ENCODE peak calls at places on chromosomes 7 and 10, in five cellular contexts. J is coronary artery, D is fibroblast of pulmonary artery, O is ovary, N is Peyer's patch. V is an unnamed sample.

GRCh38 chr10:122054046-122055025 is 65.4 kb downstream of the TACC2 start:
- DNase-seq in O (peak), N (no peak), J (no peak), D (peak), V (peak)

GRCh38 chr7:159138508-159138907 is 6.2 kb downstream of the VIPR2 start:
- DNase-seq in N (no peak), O (no peak), D (no peak), J (no peak), V (no peak)

GRCh38 chr7:105224884-105225651 is 163.7 kb downstream of the SRPK2 start:
- DNase-seq in N (no peak), D (peak), J (no peak), O (no peak), V (peak)

GRCh38 chr10:133328358-133329343 is 8.0 kb downstream of the CALY start:
- DNase-seq in O (no peak), D (no peak), J (no peak), N (no peak), V (no peak)

GRCh38 chr7:81873559-81873958 is 103.7 kb upstream of the HGF start:
- DNase-seq in J (no peak), N (no peak), O (no peak), D (peak), V (peak)

GRCh38 chr10:12972146-12972545 is 29.4 kb downstream of the CCDC3 start:
- DNase-seq in D (no peak), N (no peak), J (peak), O (no peak), V (no peak)

GRCh38 chr7:140541513-140542192 is 62.3 kb upstream of the MKRN1 start:
- DNase-seq in O (peak), D (peak), N (no peak), J (no peak), V (peak)

GRCh38 chr10:80199828-80200227 is 5.5 kb downstream of the ANXA11 start:
- DNase-seq in N (no peak), O (no peak), D (peak), J (peak), V (peak)

GRCh38 chr10:131996508-131997365 is 15.0 kb upstream of the BNIP3 start:
- DNase-seq in J (no peak), O (peak), N (no peak), D (no peak), V (no peak)

GRCh38 chr7:24877790-24878311 is 102.1 kb downstream of the OSBPL3 start:
- DNase-seq in D (no peak), J (no peak), N (peak), O (no peak), V (peak)

GRCh38 chr10:74983383-74983782 is 128.1 kb upstream of the SAMD8 start:
- DNase-seq in N (no peak), J (no peak), D (peak), O (no peak), V (no peak)

GRCh38 chr7:39526676-39527075 is 39.5 kb upstream of the YAE1 start:
- DNase-seq in J (no peak), O (no peak), N (no peak), D (no peak), V (no peak)

GRCh38 chr10:28768227-28768626 is 90.9 kb downstream of the BAMBI start:
- DNase-seq in N (no peak), J (no peak), D (no peak), O (no peak), V (no peak)

GRCh38 chr10:94102436-94102835 is 108.7 kb downstream of the PLCE1 start:
- DNase-seq in N (no peak), O (no peak), D (no peak), J (no peak), V (no peak)

GRCh38 chr10:95798307-95798850 is 42.4 kb downstream of the ENTPD1 start:
- DNase-seq in D (no peak), N (no peak), O (no peak), J (no peak), V (peak)

GRCh38 chr7:153423190-153423549 is 629.0 kb upstream of the DPP6 start:
- DNase-seq in O (no peak), J (no peak), N (no peak), D (no peak), V (no peak)

GRCh38 chr10:78849115-78849514 is 219.7 kb upstream of the ZMIZ1 start:
- DNase-seq in D (no peak), J (peak), O (no peak), N (no peak), V (no peak)

GRCh38 chr10:72691470-72692056 is 380 bp upstream of the MCU start:
- DNase-seq in O (no peak), J (no peak), N (no peak), D (no peak), V (no peak)

GRCh38 chr10:132575320-132576201 is 38.0 kb downstream of the INPP5A start:
- DNase-seq in O (no peak), N (peak), J (no peak), D (peak), V (peak)

GRCh38 chr10:99234067-99234738 is 1.4 kb downstream of the HPSE2 start:
- DNase-seq in N (peak), O (no peak), J (no peak), D (peak), V (peak)

GRCh38 chr7:156617215-156617614 is 23.4 kb upstream of the RNF32 start:
- DNase-seq in D (no peak), J (no peak), O (no peak), N (no peak), V (no peak)

GRCh38 chr7:156612930-156613329 is 27.6 kb upstream of the RNF32 start:
- DNase-seq in J (no peak), N (no peak), D (no peak), O (no peak), V (no peak)

GRCh38 chr7:156616269-156617202 is 24.0 kb upstream of the RNF32 start:
- DNase-seq in J (no peak), D (no peak), N (no peak), O (no peak), V (no peak)

GRCh38 chr7:156611393-156612010 is 29.1 kb upstream of the RNF32 start:
- DNase-seq in O (no peak), D (no peak), N (no peak), J (no peak), V (peak)

DNA sequence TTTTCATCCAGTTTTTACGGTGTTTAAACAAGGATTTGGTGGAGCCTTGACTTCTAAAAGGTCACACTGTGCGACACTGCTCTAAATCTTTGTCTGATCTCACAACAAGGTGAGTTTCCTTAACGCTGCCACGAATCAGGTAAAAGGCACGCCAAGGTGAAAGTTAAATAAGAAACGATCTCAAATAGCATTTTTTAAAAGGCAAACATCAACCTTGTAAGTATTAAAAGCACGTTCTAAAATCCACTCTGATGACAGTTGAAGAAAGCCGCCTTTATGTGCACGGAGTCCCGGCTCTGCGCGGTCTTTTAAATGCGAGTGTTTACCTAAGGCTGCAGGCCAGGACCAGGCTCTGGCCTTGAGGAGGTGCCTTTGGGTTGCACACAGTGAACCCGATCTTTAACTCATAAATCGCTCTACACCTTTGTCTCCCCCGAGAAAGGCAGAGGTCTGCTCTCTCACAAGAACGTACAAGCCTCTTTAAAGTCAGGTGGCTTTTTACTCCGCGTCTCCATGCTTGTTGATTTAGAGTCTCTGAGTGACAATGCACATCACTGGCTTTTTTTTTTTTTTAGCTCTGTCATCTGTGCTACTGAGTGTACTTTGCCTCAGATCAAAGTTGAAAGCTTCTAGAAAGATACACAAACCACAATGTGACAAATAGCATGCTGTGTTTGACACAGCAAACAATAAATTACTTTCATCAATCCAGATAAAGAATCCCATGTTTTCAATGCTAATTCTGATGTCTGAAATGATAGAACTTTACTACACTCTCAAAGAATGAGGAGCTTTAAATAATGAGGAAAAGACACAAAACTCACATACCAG is 25.9 kb upstream of the RNF32 start:
- DNase-seq in D (no peak), N (no peak), O (no peak), J (no peak), V (no peak)
- TF ChIP-seq CTCF in D (no peak), N (no peak), O (no peak), J (no peak), V (no peak)

DNA sequence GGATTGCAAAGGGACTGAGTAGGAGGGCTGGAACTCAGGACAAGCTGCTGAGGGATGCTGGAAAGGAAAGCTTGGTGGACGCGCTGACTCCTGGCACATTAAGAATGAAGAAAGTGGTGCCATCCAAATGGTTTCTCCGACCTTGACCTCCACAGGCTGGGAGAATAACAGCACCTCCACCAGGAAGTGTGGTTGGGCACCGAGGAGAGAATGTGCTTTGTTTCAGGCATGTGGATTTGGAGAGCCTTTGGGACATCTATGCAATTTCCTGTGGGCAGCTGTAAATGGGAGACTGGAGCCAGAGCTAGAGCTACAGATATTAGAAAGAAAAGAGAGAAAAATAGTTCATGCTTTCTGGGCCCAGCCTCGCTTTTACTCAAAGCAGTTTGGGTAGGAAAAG is 29.8 kb upstream of the HABP2 start:
- DNase-seq in D (no peak), J (no peak), O (no peak), N (no peak), V (peak)
- TF ChIP-seq CTCF in D (no peak), J (no peak), O (no peak), N (no peak), V (no peak)

GRCh38 chr7:234712-235553 is 42.6 kb downstream of the FAM20C start:
- DNase-seq in D (no peak), N (no peak), O (no peak), J (peak), V (peak)
- TF ChIP-seq CTCF in D (no peak), N (no peak), O (no peak), J (no peak), V (no peak)

GRCh38 chr7:98551541-98552273 is 65.4 kb upstream of the NPTX2 start:
- DNase-seq in N (no peak), J (no peak), D (no peak), O (no peak), V (no peak)
- TF ChIP-seq CTCF in N (no peak), J (no peak), D (no peak), O (no peak), V (no peak)

DNA sequence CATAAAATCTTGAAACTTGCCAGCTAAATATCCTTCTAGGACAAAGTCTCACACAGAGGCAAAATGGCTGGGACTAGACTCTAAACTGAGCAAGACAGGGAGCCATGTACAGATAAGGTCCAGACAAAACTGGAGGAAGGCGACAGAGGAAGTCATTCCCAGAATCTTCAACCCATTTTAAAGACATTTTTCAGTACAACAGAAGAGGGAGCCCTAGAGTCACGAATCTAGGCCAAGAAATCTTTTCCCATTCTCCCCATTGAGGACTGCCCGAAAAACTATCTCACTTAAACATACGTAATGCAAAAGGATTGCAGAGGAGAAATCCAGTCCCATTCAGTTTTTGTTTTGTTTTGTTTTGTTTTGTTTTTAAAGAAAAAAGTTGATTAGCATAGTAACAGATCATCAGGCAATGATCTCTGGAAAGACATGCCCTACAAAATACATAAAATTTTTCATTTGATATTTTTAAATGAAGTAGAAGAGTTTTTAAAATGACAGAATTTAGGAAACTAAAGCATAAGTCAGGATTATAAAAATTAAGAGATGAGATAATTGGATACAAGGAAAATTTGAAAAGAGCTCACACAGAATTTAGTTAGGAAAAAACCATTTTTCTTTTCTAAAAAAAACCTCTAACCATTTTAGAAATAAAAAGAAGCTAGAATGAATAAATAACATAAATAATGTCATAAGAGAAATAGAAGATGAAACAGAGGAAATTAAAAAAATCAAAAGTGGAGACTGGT is 16.9 kb upstream of the PRF1 start:
- DNase-seq in O (no peak), J (no peak), D (peak), N (no peak), V (peak)
- TF ChIP-seq CTCF in O (no peak), J (no peak), D (peak), N (peak), V (peak)